ENCODE peak calls at places on chromosome 2, in seven cellular contexts. Q, A, W, P, H, C and S are unnamed samples.
A peak's percentile ranks its signal among the peaks of the same experiment; 100 is the strongest.

GRCh38 chr2:11344956-11345671 is 678 bp upstream of the ROCK2 start:
- DNase-seq in H (peak; percentile 11), A (no peak), P (peak; percentile 63), C (no peak), Q (peak; percentile 71), W (no peak), S (peak; percentile 49)

GRCh38 chr2:40256649-40257048 is 195.2 kb downstream of the SLC8A1 start:
- DNase-seq in P (no peak), H (peak; percentile 31), A (no peak), C (no peak), Q (peak; percentile 11), W (no peak), S (no peak)

GRCh38 chr2:26946841-26947784 is 23.3 kb upstream of the MAPRE3 start:
- DNase-seq in W (no peak), P (no peak), A (no peak), C (no peak), H (peak; percentile 52), Q (no peak), S (no peak)

GRCh38 chr2:109324859-109325258 is 195.9 kb downstream of the SH3RF3 start:
- DNase-seq in H (no peak), Q (no peak), P (no peak), C (no peak), A (no peak), W (no peak), S (no peak)

GRCh38 chr2:105575626-105576025 is 169.1 kb upstream of the NCK2 start:
- DNase-seq in W (no peak), Q (no peak), H (no peak), C (no peak), P (no peak), A (no peak), S (no peak)

GRCh38 chr2:100895402-100895801 is 75.5 kb downstream of the NPAS2 start:
- DNase-seq in W (no peak), C (no peak), A (no peak), P (no peak), H (peak; percentile 67), Q (no peak), S (no peak)

GRCh38 chr2:27085670-27086089 is 892 bp upstream of the KHK start:
- DNase-seq in H (peak; percentile 61), C (peak; percentile 41), P (no peak), Q (no peak), W (no peak), A (peak; percentile 63), S (peak; percentile 32)

GRCh38 chr2:161238559-161239415 is 69.4 kb upstream of the PSMD14 start:
- DNase-seq in P (peak; percentile 92), Q (peak; percentile 30), H (peak; percentile 61), A (peak; percentile 57), C (peak; percentile 54), W (no peak), S (no peak)

GRCh38 chr2:23492337-23492675 is 107.3 kb downstream of the KLHL29 start:
- DNase-seq in Q (no peak), P (peak; percentile 65), A (no peak), W (no peak), C (no peak), H (no peak), S (no peak)

GRCh38 chr2:189293164-189293563 is 113.6 kb upstream of the COL5A2 start:
- DNase-seq in H (no peak), Q (no peak), A (no peak), C (no peak), P (no peak), W (no peak), S (no peak)